ENCODE peak calls at places on chromosomes 5 and 9, in four cellular contexts. E, G, P and A are unnamed samples.

GRCh38 chr5:159362190-159362589 is 31.9 kb upstream of the IL12B start:
- DNase-seq in E (no peak), P (no peak), G (no peak), A (no peak)

GRCh38 chr9:135770203-135770535 is 68.2 kb downstream of the KCNT1 start:
- DNase-seq in E (no peak), G (no peak), P (no peak), A (no peak)

GRCh38 chr5:86866036-86866435 is 248.3 kb downstream of the COX7C start:
- DNase-seq in G (no peak), P (no peak), E (no peak), A (no peak)

GRCh38 chr5:80481019-80481893 is 6.6 kb upstream of the FAM151B start:
- DNase-seq in G (no peak), P (no peak), E (no peak), A (peak)

GRCh38 chr5:180825768-180826525 is 23.3 kb upstream of the MGAT1 start:
- DNase-seq in G (peak), E (no peak), P (peak), A (peak)

GRCh38 chr9:114339130-114339908 is 9.7 kb downstream of the ORM2 start:
- DNase-seq in E (peak), P (no peak), G (no peak), A (peak)

GRCh38 chr5:76062502-76062901 is 20.7 kb upstream of the SV2C start:
- DNase-seq in G (no peak), P (no peak), E (no peak), A (no peak)

GRCh38 chr5:38871211-38871610 is 25.4 kb downstream of the OSMR start:
- DNase-seq in P (no peak), G (no peak), E (no peak), A (peak)

GRCh38 chr5:143106175-143106574 is 297.3 kb downstream of the NR3C1 start:
- DNase-seq in E (no peak), P (peak), G (no peak), A (peak)

GRCh38 chr9:133120343-133121199 is 469 bp downstream of the RALGDS start:
- DNase-seq in G (no peak), E (peak), P (no peak), A (no peak)

GRCh38 chr5:160628295-160629006 is 206.8 kb downstream of the PTTG1 start:
- DNase-seq in P (no peak), G (no peak), E (no peak), A (no peak)

GRCh38 chr9:94952553-94953373 is 226.3 kb downstream of the AOPEP start:
- DNase-seq in P (peak), G (no peak), E (no peak), A (peak)

GRCh38 chr5:27241564-27242257 is 203.3 kb upstream of the CDH9 start:
- DNase-seq in E (no peak), P (no peak), G (no peak), A (peak)

GRCh38 chr5:53893626-53894025 is 333.2 kb downstream of the NDUFS4 start:
- DNase-seq in G (no peak), P (no peak), E (no peak), A (no peak)

GRCh38 chr9:115117999-115118470 is at the start of gene TNC:
- DNase-seq in E (peak), G (peak), P (peak), A (peak)

GRCh38 chr9:101465330-101465915 is 29.8 kb upstream of the ALDOB start:
- DNase-seq in G (no peak), E (no peak), P (peak), A (peak)
- TF ChIP-seq CTCF in G (peak), E (no peak), P (peak), A (peak)

GRCh38 chr9:111902396-111903147 is 6.0 kb downstream of the UGCG start:
- DNase-seq in G (no peak), P (no peak), E (no peak), A (peak)

GRCh38 chr9:111898331-111899096 is 1.9 kb downstream of the UGCG start:
- DNase-seq in E (no peak), G (no peak), P (no peak), A (no peak)

GRCh38 chr9:111900081-111900805 is 3.6 kb downstream of the UGCG start:
- DNase-seq in P (no peak), E (no peak), G (no peak), A (no peak)

GRCh38 chr9:111903996-111904395 is 7.4 kb downstream of the UGCG start:
- DNase-seq in P (no peak), E (no peak), G (no peak), A (no peak)

GRCh38 chr9:111900934-111901612 is 4.5 kb downstream of the UGCG start:
- DNase-seq in G (no peak), E (no peak), P (no peak), A (no peak)
- H3K4me3 ChIP-seq in G (no peak), E (peak), P (no peak), A (no peak)

GRCh38 chr5:174464504-174465165 is 259.7 kb upstream of the MSX2 start:
- DNase-seq in E (no peak), P (no peak), G (no peak), A (no peak)
- TF ChIP-seq CTCF in E (no peak), P (no peak), G (no peak), A (no peak)

GRCh38 chr9:112484607-112485006 is 2.0 kb upstream of the KIAA1958 start:
- DNase-seq in P (no peak), G (no peak), E (no peak), A (no peak)

GRCh38 chr9:112487799-112488345 is 1.2 kb downstream of the KIAA1958 start:
- DNase-seq in E (no peak), P (no peak), G (no peak), A (peak)

GRCh38 chr9:112487008-112487798 is 576 bp downstream of the KIAA1958 start:
- DNase-seq in E (peak), P (peak), G (no peak), A (peak)

GRCh38 chr9:112486221-112487007 is at the start of gene KIAA1958:
- DNase-seq in E (peak), G (no peak), P (peak), A (peak)

GRCh38 chr9:112485574-112485973 is 1.1 kb upstream of the KIAA1958 start:
- DNase-seq in E (no peak), G (no peak), P (no peak), A (no peak)
- H3K4me3 ChIP-seq in E (peak), G (no peak), P (peak), A (peak)

DNA sequence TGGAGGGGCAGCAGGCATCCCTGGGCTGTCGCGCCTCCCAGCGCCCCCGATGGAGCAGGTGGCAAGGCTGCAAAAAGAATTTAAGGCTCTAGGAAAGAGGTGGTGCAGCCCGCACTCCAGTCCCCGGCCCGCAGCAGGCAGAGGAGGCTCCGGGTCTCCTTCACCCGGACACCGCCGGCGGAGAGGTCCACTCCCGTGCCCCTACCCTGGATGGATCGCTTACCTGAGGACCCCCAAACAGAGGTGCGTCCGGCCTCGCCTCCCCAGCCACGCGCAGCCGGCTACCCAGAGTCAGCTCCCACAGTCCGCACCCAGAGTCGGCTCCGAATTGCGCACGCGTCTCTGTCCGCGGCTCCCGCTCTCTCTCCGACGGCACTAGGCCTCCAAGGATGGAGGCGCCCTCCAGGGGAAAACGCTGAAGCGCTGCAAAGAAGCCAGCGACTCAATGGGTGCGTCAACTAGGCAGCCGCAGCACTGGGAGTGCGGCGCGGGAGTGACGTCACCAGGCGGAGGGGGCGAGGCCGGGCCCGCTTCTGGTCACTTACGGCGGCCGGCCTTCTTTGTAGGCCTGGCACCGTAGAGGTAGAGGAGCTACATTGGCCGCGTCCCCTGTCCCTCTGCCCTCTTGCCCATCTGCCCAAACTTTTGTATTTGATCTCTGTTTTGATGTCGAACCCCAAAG is at the start of gene ELP1:
- DNase-seq in G (peak), E (peak), P (peak), A (peak)
- TF ChIP-seq CTCF in G (peak), E (peak), P (no peak), A (peak)

DNA sequence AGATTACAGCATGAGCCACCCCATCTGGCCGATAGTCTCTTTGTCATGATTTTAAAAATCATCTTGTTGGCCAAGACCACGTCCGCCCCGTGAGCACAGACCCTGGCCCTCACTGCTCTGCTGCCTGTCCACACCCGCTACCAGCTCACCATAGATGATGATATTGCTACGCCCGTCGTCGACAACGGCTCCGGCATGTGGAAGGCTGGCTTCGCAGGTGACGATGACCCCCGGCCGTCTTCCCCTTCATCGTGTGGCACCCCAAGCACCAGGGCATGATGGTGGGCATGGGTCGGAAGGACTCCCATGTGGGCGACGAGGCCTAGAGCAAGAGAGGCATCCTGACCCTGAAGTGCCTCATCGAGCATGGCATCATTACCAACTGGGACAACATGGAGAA is 76.5 kb downstream of the KDM4C start:
- DNase-seq in P (no peak), G (no peak), E (no peak), A (no peak)
- H3K4me3 ChIP-seq in P (no peak), G (no peak), E (no peak), A (no peak)

DNA sequence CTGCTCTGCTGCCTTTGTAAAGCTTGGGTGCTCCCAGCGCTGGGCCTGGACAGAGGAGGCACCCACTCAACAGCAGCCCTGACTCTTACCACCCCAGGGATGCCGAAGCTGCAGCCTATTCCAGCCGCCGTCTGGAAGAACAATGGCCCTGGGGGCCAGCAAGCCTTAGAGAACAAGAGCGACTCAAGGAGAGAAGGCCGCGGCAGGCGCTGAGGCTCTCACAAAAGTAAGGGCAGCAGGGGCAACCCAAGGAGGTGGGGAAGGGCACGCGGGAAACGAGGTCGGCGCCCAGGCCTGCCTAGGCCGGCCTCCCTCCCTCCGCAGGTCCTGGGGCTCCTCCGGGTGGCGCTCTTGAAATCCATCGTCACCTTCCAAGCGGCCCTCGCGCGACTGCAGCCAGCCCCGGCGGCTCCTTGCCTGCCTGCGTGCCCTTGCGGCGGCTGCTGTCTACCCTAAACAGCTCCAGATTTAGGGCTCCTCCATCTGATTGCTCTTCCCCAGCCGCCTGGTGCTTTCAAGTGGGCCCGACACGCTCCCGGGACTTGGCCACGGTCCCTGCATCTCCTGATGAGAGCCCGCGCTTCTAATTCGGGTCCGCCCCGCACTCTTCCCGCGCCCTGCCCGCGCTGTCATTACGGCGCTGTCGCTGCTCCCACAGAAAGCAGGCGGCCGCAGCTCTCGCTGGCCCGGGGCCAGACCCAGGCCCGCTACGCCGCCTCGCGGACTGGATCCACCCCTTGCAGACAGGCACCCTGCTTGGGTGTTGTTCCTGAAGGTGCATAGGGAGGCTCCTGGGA is 213.3 kb downstream of the SEMA6A start:
- DNase-seq in G (no peak), P (peak), E (peak), A (peak)
- TF ChIP-seq CTCF in G (peak), P (peak), E (no peak), A (peak)